ENCODE peak calls at places on chromosome 7, in nine cellular contexts. One of them, this sample, is unnamed.

GRCh38 chr7:134334408-134334807 is 17.7 kb upstream of the SLC35B4 start:
- DNase-seq in hepatocyte: no peak
- DNase-seq in IMR-90: no peak
- DNase-seq in cardiac fibroblast: no peak
- DNase-seq in lower leg skin: no peak
- DNase-seq in colonic mucosa: no peak
- DNase-seq in psoas muscle: no peak
- DNase-seq in epithelial cell of esophagus: no peak
- DNase-seq in HepG2: no peak
- DNase-seq in this sample: no peak

GRCh38 chr7:133591704-133592340 is 338.9 kb downstream of the EXOC4 start:
- DNase-seq in hepatocyte: no peak
- DNase-seq in IMR-90: no peak
- DNase-seq in cardiac fibroblast: no peak
- DNase-seq in lower leg skin: no peak
- DNase-seq in colonic mucosa: no peak
- DNase-seq in psoas muscle: no peak
- DNase-seq in epithelial cell of esophagus: no peak
- DNase-seq in HepG2: no peak
- DNase-seq in this sample: no peak

GRCh38 chr7:80907612-80908011 is 11.2 kb downstream of the SEMA3C start:
- DNase-seq in hepatocyte: no peak
- DNase-seq in IMR-90: no peak
- DNase-seq in cardiac fibroblast: no peak
- DNase-seq in lower leg skin: no peak
- DNase-seq in colonic mucosa: no peak
- DNase-seq in psoas muscle: no peak
- DNase-seq in epithelial cell of esophagus: no peak
- DNase-seq in HepG2: no peak
- DNase-seq in this sample: no peak

GRCh38 chr7:139450851-139451250 is 32.6 kb downstream of the KLRG2 start:
- DNase-seq in hepatocyte: no peak
- DNase-seq in IMR-90: no peak
- DNase-seq in cardiac fibroblast: no peak
- DNase-seq in lower leg skin: no peak
- DNase-seq in colonic mucosa: no peak
- DNase-seq in psoas muscle: no peak
- DNase-seq in epithelial cell of esophagus: no peak
- DNase-seq in HepG2: no peak
- DNase-seq in this sample: no peak

GRCh38 chr7:105369944-105370343 is 18.8 kb downstream of the SRPK2 start:
- DNase-seq in hepatocyte: no peak
- DNase-seq in IMR-90: no peak
- DNase-seq in cardiac fibroblast: no peak
- DNase-seq in lower leg skin: no peak
- DNase-seq in colonic mucosa: no peak
- DNase-seq in psoas muscle: no peak
- DNase-seq in epithelial cell of esophagus: no peak
- DNase-seq in HepG2: no peak
- DNase-seq in this sample: no peak

GRCh38 chr7:51666261-51666660 is 349.7 kb upstream of the COBL start:
- DNase-seq in hepatocyte: no peak
- DNase-seq in IMR-90: no peak
- DNase-seq in cardiac fibroblast: no peak
- DNase-seq in lower leg skin: no peak
- DNase-seq in colonic mucosa: no peak
- DNase-seq in psoas muscle: no peak
- DNase-seq in epithelial cell of esophagus: no peak
- DNase-seq in HepG2: no peak
- DNase-seq in this sample: no peak

GRCh38 chr7:56079450-56080185 is 13.1 kb downstream of the PHKG1 start:
- DNase-seq in hepatocyte: no peak
- DNase-seq in IMR-90: peak
- DNase-seq in cardiac fibroblast: peak
- DNase-seq in lower leg skin: peak
- DNase-seq in colonic mucosa: peak
- DNase-seq in psoas muscle: peak
- DNase-seq in epithelial cell of esophagus: peak
- DNase-seq in HepG2: peak
- DNase-seq in this sample: peak

GRCh38 chr7:10483671-10484070 is 490.0 kb upstream of the PHF14 start:
- DNase-seq in hepatocyte: no peak
- DNase-seq in IMR-90: no peak
- DNase-seq in cardiac fibroblast: no peak
- DNase-seq in lower leg skin: no peak
- DNase-seq in colonic mucosa: no peak
- DNase-seq in psoas muscle: no peak
- DNase-seq in epithelial cell of esophagus: peak
- DNase-seq in HepG2: no peak
- DNase-seq in this sample: no peak

GRCh38 chr7:92527300-92528187 is 776 bp downstream of the PEX1 start:
- DNase-seq in hepatocyte: peak
- DNase-seq in IMR-90: peak
- DNase-seq in cardiac fibroblast: peak
- DNase-seq in lower leg skin: peak
- DNase-seq in colonic mucosa: peak
- DNase-seq in psoas muscle: no peak
- DNase-seq in epithelial cell of esophagus: peak
- DNase-seq in HepG2: peak
- DNase-seq in this sample: no peak

GRCh38 chr7:481219-481930 is 38.3 kb downstream of the PDGFA start:
- DNase-seq in hepatocyte: no peak
- DNase-seq in IMR-90: no peak
- DNase-seq in cardiac fibroblast: no peak
- DNase-seq in lower leg skin: no peak
- DNase-seq in colonic mucosa: no peak
- DNase-seq in psoas muscle: no peak
- DNase-seq in epithelial cell of esophagus: no peak
- DNase-seq in HepG2: no peak
- DNase-seq in this sample: peak

GRCh38 chr7:143882611-143883078 is 19.3 kb downstream of the TCAF1 start:
- DNase-seq in hepatocyte: peak
- DNase-seq in IMR-90: peak
- DNase-seq in cardiac fibroblast: peak
- DNase-seq in lower leg skin: peak
- DNase-seq in colonic mucosa: peak
- DNase-seq in psoas muscle: peak
- DNase-seq in epithelial cell of esophagus: peak
- DNase-seq in HepG2: peak
- DNase-seq in this sample: peak

GRCh38 chr7:152103066-152103465 is 77.6 kb downstream of the GALNT11 start:
- DNase-seq in hepatocyte: no peak
- DNase-seq in IMR-90: no peak
- DNase-seq in cardiac fibroblast: no peak
- DNase-seq in lower leg skin: no peak
- DNase-seq in colonic mucosa: no peak
- DNase-seq in psoas muscle: no peak
- DNase-seq in epithelial cell of esophagus: no peak
- DNase-seq in HepG2: no peak
- DNase-seq in this sample: no peak
- H3K4me3 ChIP-seq in hepatocyte: no peak
- H3K4me3 ChIP-seq in IMR-90: no peak
- H3K4me3 ChIP-seq in cardiac fibroblast: no peak
- H3K4me3 ChIP-seq in lower leg skin: no peak
- H3K4me3 ChIP-seq in colonic mucosa: no peak
- H3K4me3 ChIP-seq in psoas muscle: no peak
- H3K4me3 ChIP-seq in epithelial cell of esophagus: no peak
- H3K4me3 ChIP-seq in HepG2: no peak
- H3K4me3 ChIP-seq in this sample: no peak

DNA sequence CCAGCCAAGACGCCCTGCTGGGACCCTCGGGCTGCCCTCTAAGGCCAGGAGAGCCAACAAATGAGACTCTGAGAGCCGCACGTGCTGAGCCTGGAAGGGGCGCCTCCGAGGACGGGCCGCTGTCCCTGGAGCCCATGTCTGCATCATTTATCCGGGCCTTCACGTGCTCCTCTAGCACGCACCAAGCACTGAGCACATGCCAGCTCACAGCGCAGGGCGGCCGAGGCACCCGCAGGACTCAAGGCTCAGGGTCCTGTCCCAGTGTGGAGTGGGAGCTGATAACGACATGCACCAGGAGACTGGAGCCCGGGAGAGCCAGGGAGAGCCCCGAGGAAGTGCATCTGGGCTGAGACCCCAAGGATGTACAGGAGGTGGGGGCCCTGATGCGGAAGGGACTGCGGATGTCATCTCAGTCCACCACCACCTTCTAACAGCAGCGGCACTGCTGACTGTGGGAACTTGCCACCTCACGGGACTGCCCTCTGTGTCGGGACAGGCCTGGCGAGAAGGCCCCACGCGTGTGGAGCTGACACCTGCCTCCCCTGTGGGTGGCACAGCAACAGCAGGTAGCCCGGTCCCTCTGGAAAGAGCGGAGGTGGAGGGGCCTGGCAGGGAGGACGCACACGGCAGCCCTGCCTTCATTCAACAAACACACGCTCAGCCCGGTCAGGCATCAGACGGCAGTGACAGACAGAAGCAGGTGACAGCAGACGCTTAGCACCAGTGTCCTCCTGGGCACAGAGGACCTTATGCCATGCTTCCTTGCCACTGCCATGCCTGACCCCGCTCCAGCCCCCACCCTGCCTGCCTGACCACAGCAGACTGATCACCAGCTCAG is 182.9 kb downstream of the ELFN1 start:
- DNase-seq in hepatocyte: no peak
- DNase-seq in IMR-90: no peak
- DNase-seq in cardiac fibroblast: no peak
- DNase-seq in lower leg skin: peak
- DNase-seq in colonic mucosa: no peak
- DNase-seq in psoas muscle: peak
- DNase-seq in epithelial cell of esophagus: no peak
- DNase-seq in HepG2: no peak
- DNase-seq in this sample: peak
- TF ChIP-seq CTCF in hepatocyte: no peak
- TF ChIP-seq CTCF in IMR-90: no peak
- TF ChIP-seq CTCF in cardiac fibroblast: no peak
- TF ChIP-seq CTCF in lower leg skin: no peak
- TF ChIP-seq CTCF in colonic mucosa: no peak
- TF ChIP-seq CTCF in psoas muscle: no peak
- TF ChIP-seq CTCF in epithelial cell of esophagus: no peak
- TF ChIP-seq CTCF in HepG2: no peak
- TF ChIP-seq CTCF in this sample: no peak

GRCh38 chr7:117901089-117901797 is 28.0 kb upstream of the CTTNBP2 start:
- DNase-seq in hepatocyte: peak
- DNase-seq in IMR-90: no peak
- DNase-seq in cardiac fibroblast: no peak
- DNase-seq in lower leg skin: no peak
- DNase-seq in colonic mucosa: peak
- DNase-seq in psoas muscle: no peak
- DNase-seq in epithelial cell of esophagus: no peak
- DNase-seq in HepG2: no peak
- DNase-seq in this sample: no peak

GRCh38 chr7:117908031-117908795 is 35.0 kb upstream of the CTTNBP2 start:
- DNase-seq in hepatocyte: no peak
- DNase-seq in IMR-90: no peak
- DNase-seq in cardiac fibroblast: no peak
- DNase-seq in lower leg skin: no peak
- DNase-seq in colonic mucosa: no peak
- DNase-seq in psoas muscle: no peak
- DNase-seq in epithelial cell of esophagus: no peak
- DNase-seq in HepG2: no peak
- DNase-seq in this sample: no peak

GRCh38 chr7:117907058-117907633 is 33.9 kb upstream of the CTTNBP2 start:
- DNase-seq in hepatocyte: no peak
- DNase-seq in IMR-90: no peak
- DNase-seq in cardiac fibroblast: no peak
- DNase-seq in lower leg skin: no peak
- DNase-seq in colonic mucosa: no peak
- DNase-seq in psoas muscle: no peak
- DNase-seq in epithelial cell of esophagus: no peak
- DNase-seq in HepG2: no peak
- DNase-seq in this sample: no peak

DNA sequence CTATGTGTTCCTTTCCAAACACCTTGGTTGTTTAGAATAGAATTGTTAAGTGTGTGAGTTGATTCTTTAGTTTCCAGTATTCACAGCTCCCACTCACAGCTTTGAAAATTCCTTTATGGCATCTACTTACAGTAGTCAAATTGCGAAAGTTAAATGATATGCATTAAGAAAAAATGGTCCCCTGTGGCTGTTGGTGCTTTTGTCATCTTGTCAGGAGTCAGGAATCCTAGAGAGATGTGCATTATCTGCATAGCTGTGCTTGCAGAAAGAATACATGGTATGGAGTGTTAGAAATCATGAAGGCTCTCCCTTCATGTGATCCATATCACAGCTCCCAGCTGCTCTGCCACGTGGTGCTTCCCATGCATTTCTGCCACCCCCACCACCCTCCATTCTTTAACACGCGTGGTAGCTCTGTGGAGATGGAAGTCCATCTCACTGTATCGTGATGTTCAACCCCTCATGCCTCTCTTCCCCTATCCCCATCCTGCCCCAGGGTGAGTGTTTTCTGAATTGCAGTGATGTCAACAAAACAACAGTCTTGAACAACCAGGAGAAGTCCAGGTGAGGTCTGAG is 29.2 kb upstream of the CTTNBP2 start:
- DNase-seq in hepatocyte: no peak
- DNase-seq in IMR-90: no peak
- DNase-seq in cardiac fibroblast: no peak
- DNase-seq in lower leg skin: no peak
- DNase-seq in colonic mucosa: no peak
- DNase-seq in psoas muscle: no peak
- DNase-seq in epithelial cell of esophagus: no peak
- DNase-seq in HepG2: no peak
- DNase-seq in this sample: no peak
- H3K4me3 ChIP-seq in hepatocyte: no peak
- H3K4me3 ChIP-seq in IMR-90: no peak
- H3K4me3 ChIP-seq in cardiac fibroblast: no peak
- H3K4me3 ChIP-seq in lower leg skin: no peak
- H3K4me3 ChIP-seq in colonic mucosa: no peak
- H3K4me3 ChIP-seq in psoas muscle: no peak
- H3K4me3 ChIP-seq in epithelial cell of esophagus: no peak
- H3K4me3 ChIP-seq in HepG2: no peak
- H3K4me3 ChIP-seq in this sample: no peak

GRCh38 chr7:120828528-120828927 is 29.4 kb downstream of the TSPAN12 start:
- DNase-seq in hepatocyte: no peak
- DNase-seq in IMR-90: no peak
- DNase-seq in cardiac fibroblast: no peak
- DNase-seq in lower leg skin: no peak
- DNase-seq in colonic mucosa: no peak
- DNase-seq in psoas muscle: no peak
- DNase-seq in epithelial cell of esophagus: no peak
- DNase-seq in HepG2: no peak
- DNase-seq in this sample: no peak

GRCh38 chr7:120825152-120825551 is 32.8 kb downstream of the TSPAN12 start:
- DNase-seq in hepatocyte: no peak
- DNase-seq in IMR-90: peak
- DNase-seq in cardiac fibroblast: no peak
- DNase-seq in lower leg skin: no peak
- DNase-seq in colonic mucosa: no peak
- DNase-seq in psoas muscle: no peak
- DNase-seq in epithelial cell of esophagus: no peak
- DNase-seq in HepG2: no peak
- DNase-seq in this sample: no peak

GRCh38 chr7:120827719-120828118 is 30.2 kb downstream of the TSPAN12 start:
- DNase-seq in hepatocyte: no peak
- DNase-seq in IMR-90: peak
- DNase-seq in cardiac fibroblast: no peak
- DNase-seq in lower leg skin: no peak
- DNase-seq in colonic mucosa: no peak
- DNase-seq in psoas muscle: no peak
- DNase-seq in epithelial cell of esophagus: no peak
- DNase-seq in HepG2: no peak
- DNase-seq in this sample: no peak

GRCh38 chr7:120829487-120829886 is 28.5 kb downstream of the TSPAN12 start:
- DNase-seq in hepatocyte: no peak
- DNase-seq in IMR-90: no peak
- DNase-seq in cardiac fibroblast: no peak
- DNase-seq in lower leg skin: no peak
- DNase-seq in colonic mucosa: no peak
- DNase-seq in psoas muscle: no peak
- DNase-seq in epithelial cell of esophagus: no peak
- DNase-seq in HepG2: no peak
- DNase-seq in this sample: no peak

GRCh38 chr7:120825576-120825975 is 32.4 kb downstream of the TSPAN12 start:
- DNase-seq in hepatocyte: no peak
- DNase-seq in IMR-90: peak
- DNase-seq in cardiac fibroblast: no peak
- DNase-seq in lower leg skin: no peak
- DNase-seq in colonic mucosa: no peak
- DNase-seq in psoas muscle: no peak
- DNase-seq in epithelial cell of esophagus: no peak
- DNase-seq in HepG2: peak
- DNase-seq in this sample: no peak
- TF ChIP-seq CTCF in hepatocyte: no peak
- TF ChIP-seq CTCF in IMR-90: no peak
- TF ChIP-seq CTCF in cardiac fibroblast: no peak
- TF ChIP-seq CTCF in lower leg skin: no peak
- TF ChIP-seq CTCF in colonic mucosa: no peak
- TF ChIP-seq CTCF in psoas muscle: no peak
- TF ChIP-seq CTCF in epithelial cell of esophagus: no peak
- TF ChIP-seq CTCF in HepG2: no peak
- TF ChIP-seq CTCF in this sample: no peak